ENCODE peak calls at places on chromosomes 13 and 19, in five cellular contexts. One of them, this sample, is unnamed.

GRCh38 chr19:33252418-33252962 is 26.8 kb upstream of the SLC7A10 start:
- DNase-seq in activated naive CD4-positive, alpha-beta T cell treated with anti-CD3 and anti-CD28 coated beads, Interleukin-2, amount 50 U/mL, for 16 hours: no peak
- DNase-seq in T-helper 2 cell: no peak
- DNase-seq in cardiac fibroblast: no peak
- DNase-seq in heart right ventricle: no peak
- DNase-seq in this sample: no peak

GRCh38 chr19:52237771-52238400 is 31.5 kb upstream of the ZNF766 start:
- DNase-seq in activated naive CD4-positive, alpha-beta T cell treated with anti-CD3 and anti-CD28 coated beads, Interleukin-2, amount 50 U/mL, for 16 hours: peak
- DNase-seq in T-helper 2 cell: peak
- DNase-seq in cardiac fibroblast: peak
- DNase-seq in heart right ventricle: peak
- DNase-seq in this sample: peak

GRCh38 chr19:38429055-38429810 is 3.2 kb upstream of the RASGRP4 start:
- DNase-seq in activated naive CD4-positive, alpha-beta T cell treated with anti-CD3 and anti-CD28 coated beads, Interleukin-2, amount 50 U/mL, for 16 hours: peak
- DNase-seq in T-helper 2 cell: peak
- DNase-seq in cardiac fibroblast: no peak
- DNase-seq in heart right ventricle: no peak
- DNase-seq in this sample: no peak

GRCh38 chr19:15911599-15912237 is 13.8 kb upstream of the CYP4F2 start:
- DNase-seq in activated naive CD4-positive, alpha-beta T cell treated with anti-CD3 and anti-CD28 coated beads, Interleukin-2, amount 50 U/mL, for 16 hours: no peak
- DNase-seq in T-helper 2 cell: no peak
- DNase-seq in cardiac fibroblast: no peak
- DNase-seq in heart right ventricle: no peak
- DNase-seq in this sample: no peak

GRCh38 chr19:50501568-50502475 is 9.2 kb downstream of the JOSD2 start:
- DNase-seq in activated naive CD4-positive, alpha-beta T cell treated with anti-CD3 and anti-CD28 coated beads, Interleukin-2, amount 50 U/mL, for 16 hours: no peak
- DNase-seq in T-helper 2 cell: no peak
- DNase-seq in cardiac fibroblast: no peak
- DNase-seq in heart right ventricle: peak
- DNase-seq in this sample: no peak

GRCh38 chr19:34416021-34416545 is 11.9 kb downstream of the PDCD2L start:
- DNase-seq in activated naive CD4-positive, alpha-beta T cell treated with anti-CD3 and anti-CD28 coated beads, Interleukin-2, amount 50 U/mL, for 16 hours: no peak
- DNase-seq in T-helper 2 cell: no peak
- DNase-seq in cardiac fibroblast: peak
- DNase-seq in heart right ventricle: no peak
- DNase-seq in this sample: no peak

GRCh38 chr13:33188093-33188882 is 97.3 kb downstream of the STARD13 start:
- DNase-seq in activated naive CD4-positive, alpha-beta T cell treated with anti-CD3 and anti-CD28 coated beads, Interleukin-2, amount 50 U/mL, for 16 hours: no peak
- DNase-seq in T-helper 2 cell: peak
- DNase-seq in cardiac fibroblast: peak
- DNase-seq in heart right ventricle: no peak
- DNase-seq in this sample: peak

GRCh38 chr13:80787604-80788003 is 446.7 kb upstream of the SPRY2 start:
- DNase-seq in activated naive CD4-positive, alpha-beta T cell treated with anti-CD3 and anti-CD28 coated beads, Interleukin-2, amount 50 U/mL, for 16 hours: no peak
- DNase-seq in T-helper 2 cell: no peak
- DNase-seq in cardiac fibroblast: no peak
- DNase-seq in heart right ventricle: no peak
- DNase-seq in this sample: no peak

GRCh38 chr19:39127812-39128510 is 2.4 kb downstream of the PAK4 start:
- DNase-seq in activated naive CD4-positive, alpha-beta T cell treated with anti-CD3 and anti-CD28 coated beads, Interleukin-2, amount 50 U/mL, for 16 hours: no peak
- DNase-seq in T-helper 2 cell: no peak
- DNase-seq in cardiac fibroblast: no peak
- DNase-seq in heart right ventricle: no peak
- DNase-seq in this sample: no peak

GRCh38 chr13:98335721-98336120 is 158.7 kb upstream of the RNF113B start:
- DNase-seq in activated naive CD4-positive, alpha-beta T cell treated with anti-CD3 and anti-CD28 coated beads, Interleukin-2, amount 50 U/mL, for 16 hours: no peak
- DNase-seq in T-helper 2 cell: no peak
- DNase-seq in cardiac fibroblast: no peak
- DNase-seq in heart right ventricle: no peak
- DNase-seq in this sample: no peak

GRCh38 chr19:21586341-21587116 is 81.1 kb downstream of the ZNF429 start:
- DNase-seq in activated naive CD4-positive, alpha-beta T cell treated with anti-CD3 and anti-CD28 coated beads, Interleukin-2, amount 50 U/mL, for 16 hours: peak
- DNase-seq in T-helper 2 cell: no peak
- DNase-seq in cardiac fibroblast: no peak
- DNase-seq in heart right ventricle: peak
- DNase-seq in this sample: no peak

GRCh38 chr13:76210262-76210661 is 574.1 kb downstream of the LMO7 start:
- DNase-seq in activated naive CD4-positive, alpha-beta T cell treated with anti-CD3 and anti-CD28 coated beads, Interleukin-2, amount 50 U/mL, for 16 hours: no peak
- DNase-seq in T-helper 2 cell: no peak
- DNase-seq in cardiac fibroblast: peak
- DNase-seq in heart right ventricle: peak
- DNase-seq in this sample: no peak

GRCh38 chr13:108561152-108561551 is 68.3 kb upstream of the MYO16 start:
- DNase-seq in activated naive CD4-positive, alpha-beta T cell treated with anti-CD3 and anti-CD28 coated beads, Interleukin-2, amount 50 U/mL, for 16 hours: no peak
- DNase-seq in T-helper 2 cell: no peak
- DNase-seq in cardiac fibroblast: no peak
- DNase-seq in heart right ventricle: no peak
- DNase-seq in this sample: no peak

GRCh38 chr19:4199699-4200293 is 17.3 kb downstream of the ANKRD24 start:
- DNase-seq in activated naive CD4-positive, alpha-beta T cell treated with anti-CD3 and anti-CD28 coated beads, Interleukin-2, amount 50 U/mL, for 16 hours: no peak
- DNase-seq in T-helper 2 cell: no peak
- DNase-seq in cardiac fibroblast: no peak
- DNase-seq in heart right ventricle: no peak
- DNase-seq in this sample: no peak

GRCh38 chr19:33734913-33735312 is 61.8 kb upstream of the KCTD15 start:
- DNase-seq in activated naive CD4-positive, alpha-beta T cell treated with anti-CD3 and anti-CD28 coated beads, Interleukin-2, amount 50 U/mL, for 16 hours: no peak
- DNase-seq in T-helper 2 cell: no peak
- DNase-seq in cardiac fibroblast: no peak
- DNase-seq in heart right ventricle: no peak
- DNase-seq in this sample: no peak

GRCh38 chr19:15304140-15304705 is 28.1 kb downstream of the BRD4 start:
- DNase-seq in activated naive CD4-positive, alpha-beta T cell treated with anti-CD3 and anti-CD28 coated beads, Interleukin-2, amount 50 U/mL, for 16 hours: peak
- DNase-seq in T-helper 2 cell: peak
- DNase-seq in cardiac fibroblast: no peak
- DNase-seq in heart right ventricle: peak
- DNase-seq in this sample: no peak

GRCh38 chr13:65387743-65388347 is 1842.3 kb downstream of the PCDH9 start:
- DNase-seq in activated naive CD4-positive, alpha-beta T cell treated with anti-CD3 and anti-CD28 coated beads, Interleukin-2, amount 50 U/mL, for 16 hours: no peak
- DNase-seq in T-helper 2 cell: no peak
- DNase-seq in cardiac fibroblast: no peak
- DNase-seq in heart right ventricle: no peak
- DNase-seq in this sample: no peak

GRCh38 chr19:4054471-4055208 is 12.1 kb downstream of the ZBTB7A start:
- DNase-seq in activated naive CD4-positive, alpha-beta T cell treated with anti-CD3 and anti-CD28 coated beads, Interleukin-2, amount 50 U/mL, for 16 hours: no peak
- DNase-seq in T-helper 2 cell: no peak
- DNase-seq in cardiac fibroblast: no peak
- DNase-seq in heart right ventricle: no peak
- DNase-seq in this sample: no peak

GRCh38 chr13:40464349-40464748 is 202.1 kb downstream of the FOXO1 start:
- DNase-seq in activated naive CD4-positive, alpha-beta T cell treated with anti-CD3 and anti-CD28 coated beads, Interleukin-2, amount 50 U/mL, for 16 hours: no peak
- DNase-seq in T-helper 2 cell: no peak
- DNase-seq in cardiac fibroblast: no peak
- DNase-seq in heart right ventricle: no peak
- DNase-seq in this sample: no peak

GRCh38 chr19:28737526-28737925 is 475.4 kb downstream of the UQCRFS1 start:
- DNase-seq in activated naive CD4-positive, alpha-beta T cell treated with anti-CD3 and anti-CD28 coated beads, Interleukin-2, amount 50 U/mL, for 16 hours: no peak
- DNase-seq in T-helper 2 cell: no peak
- DNase-seq in cardiac fibroblast: peak
- DNase-seq in heart right ventricle: no peak
- DNase-seq in this sample: no peak

GRCh38 chr19:33047422-33047821 is 17.3 kb downstream of the RHPN2 start:
- DNase-seq in activated naive CD4-positive, alpha-beta T cell treated with anti-CD3 and anti-CD28 coated beads, Interleukin-2, amount 50 U/mL, for 16 hours: no peak
- DNase-seq in T-helper 2 cell: no peak
- DNase-seq in cardiac fibroblast: no peak
- DNase-seq in heart right ventricle: no peak
- DNase-seq in this sample: peak

GRCh38 chr19:21483589-21484170 is 21.7 kb upstream of the ZNF429 start:
- DNase-seq in activated naive CD4-positive, alpha-beta T cell treated with anti-CD3 and anti-CD28 coated beads, Interleukin-2, amount 50 U/mL, for 16 hours: peak
- DNase-seq in T-helper 2 cell: peak
- DNase-seq in cardiac fibroblast: peak
- DNase-seq in heart right ventricle: peak
- DNase-seq in this sample: no peak

GRCh38 chr13:111022241-111022640 is 92.9 kb upstream of the ARHGEF7 start:
- DNase-seq in activated naive CD4-positive, alpha-beta T cell treated with anti-CD3 and anti-CD28 coated beads, Interleukin-2, amount 50 U/mL, for 16 hours: no peak
- DNase-seq in T-helper 2 cell: no peak
- DNase-seq in cardiac fibroblast: no peak
- DNase-seq in heart right ventricle: no peak
- DNase-seq in this sample: no peak

GRCh38 chr19:16051254-16052025 is 24.9 kb upstream of the TPM4 start:
- DNase-seq in activated naive CD4-positive, alpha-beta T cell treated with anti-CD3 and anti-CD28 coated beads, Interleukin-2, amount 50 U/mL, for 16 hours: peak
- DNase-seq in T-helper 2 cell: peak
- DNase-seq in cardiac fibroblast: peak
- DNase-seq in heart right ventricle: no peak
- DNase-seq in this sample: no peak

GRCh38 chr19:6161271-6161850 is 25.9 kb downstream of the ACSBG2 start:
- DNase-seq in activated naive CD4-positive, alpha-beta T cell treated with anti-CD3 and anti-CD28 coated beads, Interleukin-2, amount 50 U/mL, for 16 hours: peak
- DNase-seq in T-helper 2 cell: peak
- DNase-seq in cardiac fibroblast: peak
- DNase-seq in heart right ventricle: peak
- DNase-seq in this sample: no peak